ENCODE peak calls at places on chromosomes 1 and 21, in six cellular contexts. B is IMR-90, Z is H9, W is neuronal stem cell, D is H1, N is trophoblast cell. R is an unnamed sample.
A peak's percentile ranks its signal among the peaks of the same experiment; 100 is the strongest.

GRCh38 chr1:162366149-162366548 is 10.5 kb downstream of the SPATA46 start:
- DNase-seq in N (no peak), W (no peak), B (no peak), Z (no peak), D (no peak), R (no peak)

GRCh38 chr1:212470059-212470458 is 37.3 kb downstream of the NENF start:
- DNase-seq in W (no peak), D (no peak), B (peak; percentile 99), N (peak; percentile 94), Z (no peak), R (peak; percentile 91)

GRCh38 chr1:17122449-17123194 is 3.4 kb upstream of the PADI2 start:
- DNase-seq in Z (no peak), D (no peak), N (no peak), B (peak; percentile 81), W (no peak), R (peak; percentile 76)

GRCh38 chr1:112938188-112938587 is 17.8 kb downstream of the SLC16A1 start:
- DNase-seq in B (peak; percentile 42), W (no peak), N (no peak), D (no peak), Z (no peak), R (no peak)

GRCh38 chr21:38401527-38401926 is 96.8 kb downstream of the ERG start:
- DNase-seq in D (no peak), Z (no peak), B (no peak), W (no peak), N (no peak), R (no peak)

GRCh38 chr1:66317156-66317543 is 216.8 kb upstream of the SGIP1 start:
- DNase-seq in B (no peak), N (no peak), Z (no peak), D (no peak), W (no peak), R (no peak)

GRCh38 chr1:58964428-58964827 is 180.6 kb upstream of the JUN start:
- DNase-seq in Z (no peak), B (no peak), D (no peak), W (no peak), N (no peak), R (no peak)

GRCh38 chr1:169155675-169156074 is 49.2 kb downstream of the ATP1B1 start:
- DNase-seq in N (no peak), Z (no peak), W (no peak), B (no peak), D (no peak), R (no peak)

GRCh38 chr1:147807405-147807804 is 47.0 kb upstream of the GJA5 start:
- DNase-seq in W (no peak), B (no peak), Z (no peak), D (no peak), N (peak; percentile 88), R (no peak)

GRCh38 chr1:6683434-6683833 is 18.2 kb downstream of the DNAJC11 start:
- DNase-seq in N (no peak), D (no peak), B (no peak), Z (no peak), W (no peak), R (no peak)

GRCh38 chr1:147111381-147112130 is 60.7 kb downstream of the PRKAB2 start:
- DNase-seq in D (no peak), N (peak; percentile 89), W (no peak), B (no peak), Z (no peak), R (no peak)

GRCh38 chr1:154557939-154558609 is 388 bp downstream of the UBE2Q1 start:
- DNase-seq in B (peak; percentile 18), Z (no peak), W (no peak), D (peak; percentile 50), N (peak; percentile 64), R (peak; percentile 47)

GRCh38 chr1:106571109-106571508 is 485.4 kb upstream of the PRMT6 start:
- DNase-seq in W (no peak), Z (no peak), D (no peak), N (peak; percentile 8), B (no peak), R (no peak)

GRCh38 chr1:234851450-234852438 is 241.8 kb upstream of the IRF2BP2 start:
- DNase-seq in N (peak; percentile 28), W (no peak), B (peak; percentile 55), D (no peak), Z (no peak), R (peak; percentile 24)

GRCh38 chr1:5597991-5598823 is 394.0 kb downstream of the NPHP4 start:
- DNase-seq in D (no peak), Z (peak; percentile 31), W (no peak), B (no peak), N (no peak), R (no peak)

GRCh38 chr1:44592208-44593145 is 81.8 kb downstream of the TMEM53 start:
- DNase-seq in Z (peak; percentile 69), D (peak; percentile 69), W (no peak), B (no peak), N (no peak), R (no peak)

GRCh38 chr1:232316864-232317263 is 313.1 kb downstream of the SIPA1L2 start:
- DNase-seq in W (no peak), D (no peak), N (peak; percentile 63), B (peak; percentile 4), Z (no peak), R (peak; percentile 42)

GRCh38 chr1:212782422-212783154 is 9.0 kb downstream of the NSL1 start:
- DNase-seq in D (no peak), W (no peak), N (peak; percentile 60), B (peak; percentile 69), Z (no peak), R (peak; percentile 70)

GRCh38 chr1:45221716-45222115 is 15.3 kb upstream of the ZSWIM5 start:
- DNase-seq in W (no peak), Z (no peak), B (no peak), N (peak; percentile 5), D (no peak), R (no peak)

GRCh38 chr1:94737124-94737998 is 82.8 kb upstream of the SLC44A3 start:
- DNase-seq in W (no peak), Z (no peak), B (peak; percentile 45), D (no peak), N (no peak), R (peak; percentile 91)

GRCh38 chr1:98001764-98002163 is 80.9 kb upstream of the DPYD start:
- DNase-seq in D (no peak), B (peak; percentile 18), W (no peak), N (no peak), Z (no peak), R (peak; percentile 7)

GRCh38 chr1:226034482-226034881 is 28.0 kb upstream of the H3-3A start:
- DNase-seq in B (peak; percentile 96), W (no peak), N (peak; percentile 51), D (no peak), Z (no peak), R (no peak)

GRCh38 chr1:240350910-240351331 is 259.2 kb downstream of the FMN2 start:
- DNase-seq in D (no peak), W (no peak), N (peak; percentile 70), Z (no peak), B (peak; percentile 96), R (peak; percentile 57)

GRCh38 chr1:47194314-47194713 is 4.5 kb upstream of the PDZK1IP1 start:
- DNase-seq in N (no peak), W (no peak), D (no peak), B (no peak), Z (peak; percentile 10), R (no peak)

GRCh38 chr1:94817697-94818096 is 2.5 kb upstream of the SLC44A3 start:
- DNase-seq in Z (no peak), W (no peak), B (no peak), N (no peak), D (no peak), R (no peak)

GRCh38 chr21:40388046-40388445 is 458.9 kb downstream of the DSCAM start:
- DNase-seq in D (no peak), N (no peak), W (no peak), Z (no peak), B (no peak), R (no peak)
- H3K14ac ChIP-seq in D (no peak overlapping the region), N (no peak overlapping the region), W (no peak overlapping the region), Z (no peak overlapping the region), B (no peak overlapping the region), R (no peak overlapping the region)

GRCh38 chr1:80457409-80457808 is 1343.3 kb upstream of the ADGRL2 start:
- DNase-seq in D (no peak), B (no peak), N (no peak), Z (no peak), W (peak; percentile 21), R (no peak)
- H2AFZ ChIP-seq in D (no peak overlapping the region), B (no peak overlapping the region), N (no peak overlapping the region), Z (no peak overlapping the region), W (peak overlapping the region; percentile 53), R (no peak overlapping the region)

GRCh38 chr1:185077374-185077773 is 32.0 kb downstream of the RNF2 start:
- DNase-seq in B (no peak), Z (no peak), D (no peak), W (no peak), N (no peak), R (no peak)
- H3K14ac ChIP-seq in B (no peak overlapping the region), Z (no peak overlapping the region), D (no peak overlapping the region), W (no peak overlapping the region), N (no peak overlapping the region), R (no peak overlapping the region)

DNA sequence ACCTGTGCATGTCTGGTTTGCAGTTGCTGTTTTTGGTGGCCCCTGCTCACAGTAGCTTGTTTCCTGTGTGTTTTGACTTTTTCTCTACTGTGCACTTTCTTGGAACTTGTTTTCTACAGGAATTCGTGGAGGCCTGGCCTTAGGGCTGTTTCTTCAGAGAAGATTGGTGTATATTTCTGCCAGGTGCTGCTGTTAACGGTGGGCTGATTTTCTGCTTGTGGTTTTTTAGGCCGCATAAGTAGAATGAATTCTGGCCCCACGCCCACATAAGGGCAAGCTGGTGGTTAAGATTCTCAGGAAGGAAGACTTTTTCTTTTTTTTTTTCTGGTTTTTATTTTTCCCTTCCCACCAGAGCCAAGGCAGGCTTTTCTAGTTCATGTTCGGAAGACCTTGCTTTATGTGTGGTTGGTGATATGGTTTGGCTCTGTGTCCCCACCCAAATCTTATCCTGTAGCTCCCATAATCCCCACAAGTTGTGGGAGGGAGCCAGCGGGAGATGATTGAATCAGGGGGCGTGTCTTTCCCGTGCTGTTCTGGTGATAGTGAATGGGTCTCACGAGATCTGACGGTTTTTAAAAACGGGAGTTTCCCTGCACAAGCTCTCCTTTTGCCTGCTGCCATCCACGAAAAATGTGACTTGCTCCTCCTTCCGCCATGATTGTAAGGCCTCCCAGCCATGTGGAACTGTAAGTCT is 71.5 kb upstream of the DISP3 start:
- DNase-seq in N (no peak), B (no peak), Z (no peak), W (no peak), D (no peak), R (no peak)
- H2AFZ ChIP-seq in N (no peak overlapping the region), B (no peak overlapping the region), Z (no peak overlapping the region), W (no peak overlapping the region), D (no peak overlapping the region), R (no peak overlapping the region)